ENCODE peak calls at places on chromosomes 1 and 21, in ten cellular contexts. T is RWPE1, G is endodermal cell, X is left lung, F is esophagus muscularis mucosa, U is GM23248, Z is dorsolateral prefrontal cortex, K is AG04450, L is right cardiac atrium, I is tibial artery. H is an unnamed sample.

GRCh38 chr1:50271968-50272578 is 151.2 kb downstream of the DMRTA2 start:
- DNase-seq in T (peak), G (peak), X (no peak), F (no peak), U (peak), Z (peak), K (no peak), L (peak), I (no peak), H (no peak)

GRCh38 chr21:41364308-41364707 is 2.5 kb downstream of the MX2 start:
- DNase-seq in T (no peak), G (peak), X (no peak), F (no peak), U (no peak), Z (no peak), K (no peak), L (no peak), I (no peak), H (no peak)

GRCh38 chr1:64186138-64186897 is 17.1 kb upstream of the UBE2U start:
- DNase-seq in T (no peak), G (peak), X (no peak), F (peak), U (no peak), Z (no peak), K (no peak), L (peak), I (no peak), H (no peak)

GRCh38 chr1:177779325-177779965 is 190.4 kb downstream of the SEC16B start:
- DNase-seq in T (no peak), G (peak), X (peak), F (no peak), U (no peak), Z (no peak), K (no peak), L (no peak), I (no peak), H (no peak)

GRCh38 chr1:158112994-158113758 is 67.5 kb upstream of the CD1D start:
- DNase-seq in T (peak), G (peak), X (no peak), F (no peak), U (peak), Z (peak), K (no peak), L (peak), I (no peak), H (peak)

GRCh38 chr1:62391369-62391971 is 45.4 kb upstream of the USP1 start:
- DNase-seq in T (no peak), G (peak), X (no peak), F (no peak), U (peak), Z (no peak), K (no peak), L (no peak), I (no peak), H (no peak)

GRCh38 chr1:163166886-163167555 is 35.7 kb downstream of the RGS5 start:
- DNase-seq in T (no peak), G (no peak), X (no peak), F (no peak), U (peak), Z (no peak), K (no peak), L (no peak), I (no peak), H (no peak)

GRCh38 chr1:74753104-74753503 is 20.2 kb downstream of the TYW3 start:
- DNase-seq in T (no peak), G (no peak), X (no peak), F (no peak), U (no peak), Z (no peak), K (no peak), L (no peak), I (no peak), H (no peak)

GRCh38 chr1:201660931-201661822 is 122.2 kb downstream of the NAV1 start:
- DNase-seq in T (no peak), G (no peak), X (no peak), F (no peak), U (peak), Z (no peak), K (no peak), L (no peak), I (no peak), H (no peak)

GRCh38 chr1:183139281-183139942 is 46.7 kb upstream of the LAMC2 start:
- DNase-seq in T (peak), G (no peak), X (no peak), F (no peak), U (peak), Z (no peak), K (peak), L (no peak), I (no peak), H (no peak)

GRCh38 chr1:3746389-3746783 is 5.9 kb upstream of the CCDC27 start:
- DNase-seq in T (no peak), G (peak), X (peak), F (no peak), U (peak), Z (no peak), K (no peak), L (no peak), I (no peak), H (peak)

GRCh38 chr1:6600410-6601048 is 2.1 kb downstream of the KLHL21 start:
- DNase-seq in T (no peak), G (no peak), X (no peak), F (no peak), U (peak), Z (no peak), K (no peak), L (peak), I (no peak), H (no peak)

GRCh38 chr21:29939859-29940245 is at the start of gene GRIK1:
- DNase-seq in T (peak), G (peak), X (peak), F (no peak), U (peak), Z (peak), K (no peak), L (peak), I (no peak), H (no peak)

GRCh38 chr1:226362346-226362745 is 45.5 kb downstream of the PARP1 start:
- DNase-seq in T (no peak), G (no peak), X (no peak), F (no peak), U (no peak), Z (no peak), K (no peak), L (no peak), I (no peak), H (no peak)

GRCh38 chr1:54284781-54285563 is 85.0 kb downstream of the MRPL37 start:
- DNase-seq in T (no peak), G (no peak), X (no peak), F (no peak), U (no peak), Z (no peak), K (no peak), L (no peak), I (no peak), H (peak)

GRCh38 chr1:110475358-110476027 is 24.5 kb downstream of the PROK1 start:
- DNase-seq in T (no peak), G (peak), X (no peak), F (no peak), U (no peak), Z (no peak), K (no peak), L (no peak), I (no peak), H (no peak)

GRCh38 chr1:85200367-85200869 is 398 bp downstream of the SYDE2 start:
- DNase-seq in T (peak), G (peak), X (peak), F (no peak), U (peak), Z (peak), K (no peak), L (no peak), I (peak), H (peak)

GRCh38 chr1:93346472-93346991 is 825 bp downstream of the DR1 start:
- DNase-seq in T (no peak), G (peak), X (no peak), F (no peak), U (peak), Z (no peak), K (no peak), L (no peak), I (peak), H (no peak)

DNA sequence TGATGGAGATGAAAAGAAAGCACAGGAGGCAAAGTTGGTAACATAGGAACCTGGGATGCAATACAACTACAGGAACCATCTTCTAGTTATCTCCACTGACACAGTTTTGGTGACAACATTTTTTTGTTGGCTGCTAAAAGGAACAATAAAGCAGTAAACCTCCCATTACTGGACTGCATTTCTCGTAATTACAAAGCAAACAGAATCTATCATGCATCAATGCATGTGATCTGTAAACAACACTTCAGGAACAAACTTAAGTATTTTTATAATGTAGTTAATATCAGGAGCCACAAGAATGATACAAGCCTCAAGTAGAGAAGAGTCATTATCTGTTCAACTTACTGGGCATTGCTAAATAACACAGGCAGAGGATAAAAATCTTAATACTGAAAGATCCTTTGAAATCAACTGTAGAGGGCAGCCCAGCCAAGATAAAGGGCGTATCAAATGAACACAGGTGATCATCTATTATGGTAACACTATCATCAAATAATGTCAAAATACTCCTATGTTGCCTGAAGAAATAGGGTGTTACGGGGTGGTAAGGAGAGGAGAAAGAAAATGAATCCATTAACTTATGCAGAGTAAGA is 193.3 kb downstream of the EIF4G3 start:
- DNase-seq in T (no peak), G (no peak), X (no peak), F (no peak), U (no peak), Z (no peak), K (no peak), L (no peak), I (no peak), H (no peak)
- H3K27ac ChIP-seq in T (no peak), G (no peak), X (no peak), F (no peak), U (no peak), Z (no peak), K (no peak), L (no peak), I (no peak), H (no peak)

GRCh38 chr1:23562138-23562819 is 3.0 kb upstream of the ID3 start:
- DNase-seq in T (peak), G (peak), X (peak), F (peak), U (peak), Z (peak), K (peak), L (peak), I (peak), H (peak)

GRCh38 chr1:23561076-23561812 is 1.9 kb upstream of the ID3 start:
- DNase-seq in T (no peak), G (no peak), X (no peak), F (no peak), U (no peak), Z (no peak), K (no peak), L (no peak), I (no peak), H (no peak)

GRCh38 chr1:23563003-23563402 is 3.7 kb upstream of the ID3 start:
- DNase-seq in T (no peak), G (no peak), X (no peak), F (no peak), U (no peak), Z (no peak), K (no peak), L (peak), I (no peak), H (no peak)

GRCh38 chr1:23559985-23560755 is 869 bp upstream of the ID3 start:
- DNase-seq in T (no peak), G (no peak), X (no peak), F (no peak), U (peak), Z (no peak), K (no peak), L (no peak), I (no peak), H (no peak)

GRCh38 chr1:23561813-23562100 is 2.5 kb upstream of the ID3 start:
- DNase-seq in T (no peak), G (no peak), X (no peak), F (no peak), U (peak), Z (no peak), K (no peak), L (no peak), I (no peak), H (no peak)
- H3K27ac ChIP-seq in T (peak), G (peak), X (peak), F (peak), U (peak), Z (peak), K (peak), L (peak), I (peak), H (no peak)

GRCh38 chr1:1320666-1321448 is 3.6 kb downstream of the INTS11 start:
- DNase-seq in T (no peak), G (no peak), X (no peak), F (no peak), U (no peak), Z (no peak), K (no peak), L (no peak), I (no peak), H (no peak)

GRCh38 chr1:1318131-1318652 is 6.3 kb downstream of the INTS11 start:
- DNase-seq in T (no peak), G (no peak), X (no peak), F (peak), U (peak), Z (peak), K (peak), L (peak), I (peak), H (no peak)

GRCh38 chr1:1317420-1317819 is 7.0 kb downstream of the INTS11 start:
- DNase-seq in T (no peak), G (no peak), X (no peak), F (no peak), U (no peak), Z (no peak), K (no peak), L (no peak), I (no peak), H (no peak)

GRCh38 chr1:1319646-1319941 is 4.9 kb downstream of the INTS11 start:
- DNase-seq in T (no peak), G (no peak), X (no peak), F (no peak), U (no peak), Z (no peak), K (no peak), L (no peak), I (no peak), H (no peak)

GRCh38 chr1:1318777-1319645 is 5.4 kb downstream of the INTS11 start:
- DNase-seq in T (no peak), G (no peak), X (no peak), F (no peak), U (no peak), Z (no peak), K (no peak), L (no peak), I (no peak), H (no peak)
- H3K27ac ChIP-seq in T (peak), G (no peak), X (peak), F (peak), U (peak), Z (peak), K (peak), L (no peak), I (peak), H (no peak)

DNA sequence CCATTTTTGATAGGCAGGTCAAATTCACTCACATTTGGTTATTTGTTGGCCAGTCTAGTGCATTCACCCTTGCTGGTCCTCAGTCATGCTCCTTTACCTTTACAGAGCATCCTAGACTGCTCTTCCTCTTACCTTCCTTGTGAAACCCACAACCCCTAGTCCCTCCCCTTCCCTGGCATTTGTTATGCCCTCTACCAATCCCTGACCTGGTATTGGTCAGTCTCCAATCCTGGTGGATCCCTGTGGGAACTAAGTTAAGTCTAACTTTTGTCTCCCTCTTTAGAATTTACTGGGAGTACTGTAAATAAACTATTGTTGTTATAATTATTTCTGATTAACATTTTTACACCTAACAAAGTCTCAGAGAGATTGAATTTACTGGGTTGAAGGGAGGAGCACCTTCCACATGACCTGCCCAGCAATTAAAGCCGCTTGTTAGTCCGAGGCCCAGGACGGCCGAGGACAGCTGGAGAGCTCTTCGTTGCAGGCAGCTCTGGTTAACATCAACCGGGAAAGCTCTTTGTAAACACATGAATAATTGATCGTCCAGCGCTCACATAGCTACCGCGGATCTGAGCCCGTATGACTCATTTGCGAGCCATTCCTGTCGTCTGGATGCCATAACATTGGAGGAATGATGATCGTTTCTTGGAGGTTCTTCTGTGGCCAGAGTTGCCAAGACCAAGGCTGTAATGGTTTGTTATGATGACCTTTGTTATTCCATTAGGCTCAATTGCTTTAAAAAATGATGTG is 31.9 kb downstream of the MTARC1 start:
- DNase-seq in T (no peak), G (peak), X (no peak), F (no peak), U (peak), Z (no peak), K (peak), L (no peak), I (peak), H (no peak)
- H3K27ac ChIP-seq in T (no peak), G (no peak), X (no peak), F (peak), U (peak), Z (no peak), K (peak), L (no peak), I (peak), H (no peak)

GRCh38 chr1:35192056-35192852 is 691 bp downstream of the SFPQ start:
- DNase-seq in T (peak), G (peak), X (peak), F (no peak), U (peak), Z (peak), K (no peak), L (peak), I (peak), H (peak)
- H3K27ac ChIP-seq in T (peak), G (peak), X (peak), F (peak), U (peak), Z (peak), K (peak), L (peak), I (peak), H (peak)

GRCh38 chr1:113809651-113810602 is 2.3 kb downstream of the RSBN1 start:
- DNase-seq in T (no peak), G (no peak), X (no peak), F (no peak), U (peak), Z (no peak), K (no peak), L (no peak), I (no peak), H (no peak)
- H3K27ac ChIP-seq in T (no peak), G (no peak), X (peak), F (peak), U (peak), Z (no peak), K (no peak), L (no peak), I (no peak), H (no peak)

H was measured in CD8-positive, alpha-beta T cell.